ENCODE peak calls at places on chromosome 11, in four cellular contexts. K is astrocyte of the spinal cord; J is activated CD4-positive, alpha-beta T cell treated with anti-CD3 and anti-CD28 coated beads, Interleukin-2, amount 10 ng/mL, durations not matched to agents 7 days and 5 days; O is stimulated activated naive B cell treated with anti-CD40 and anti-IgM and Interleukin-4, amounts not matched to agents 10 μg/mL and 1 μg/mL and 100 μg/mL, for 72 hours. C is an unnamed sample.

GRCh38 chr11:35781342-35782171 is 119.0 kb downstream of the TRIM44 start:
- DNase-seq in K (peak), J (no peak), O (no peak), C (no peak)

GRCh38 chr11:41498726-41499125 is 39.3 kb upstream of the LRRC4C start:
- DNase-seq in K (peak), J (no peak), O (no peak), C (no peak)

GRCh38 chr11:46832511-46833214 is 13.4 kb downstream of the CKAP5 start:
- DNase-seq in K (no peak), J (no peak), O (no peak), C (no peak)

GRCh38 chr11:1049431-1049891 is 12.9 kb upstream of the MUC6 start:
- DNase-seq in K (no peak), J (no peak), O (no peak), C (no peak)

GRCh38 chr11:109150603-109151002 is 271.4 kb upstream of the C11orf87 start:
- DNase-seq in K (no peak), J (no peak), O (no peak), C (no peak)

GRCh38 chr11:2555891-2556290 is 111.1 kb downstream of the KCNQ1 start:
- DNase-seq in K (no peak), J (no peak), O (no peak), C (no peak)

GRCh38 chr11:12232819-12233601 is 122.6 kb downstream of the MICAL2 start:
- DNase-seq in K (peak), J (no peak), O (no peak), C (no peak)

GRCh38 chr11:33892906-33893594 is 1.2 kb upstream of the LMO2 start:
- DNase-seq in K (no peak), J (no peak), O (no peak), C (no peak)

GRCh38 chr11:109680127-109680526 is 258.1 kb downstream of the C11orf87 start:
- DNase-seq in K (peak), J (no peak), O (no peak), C (no peak)

GRCh38 chr11:106231591-106231990 is 154.1 kb downstream of the AASDHPPT start:
- DNase-seq in K (peak), J (no peak), O (no peak), C (no peak)

GRCh38 chr11:119476038-119476437 is 53.1 kb upstream of the THY1 start:
- DNase-seq in K (no peak), J (no peak), O (no peak), C (no peak)

GRCh38 chr11:77058900-77059299 is 7.9 kb upstream of the CAPN5 start:
- DNase-seq in K (no peak), J (no peak), O (no peak), C (no peak)

GRCh38 chr11:64216879-64217278 is 9.1 kb downstream of the TRPT1 start:
- DNase-seq in K (no peak), J (no peak), O (no peak), C (no peak)